ENCODE peak calls at places on chromosome 2, in seven cellular contexts. C, K, N, D, U, B and E are unnamed samples.

GRCh38 chr2:9630001-9630749 is 622 bp downstream of the YWHAQ start:
- DNase-seq in U (peak; percentile 78), C (peak; percentile 92), K (peak; percentile 89), B (peak; percentile 82), N (no peak), D (peak; percentile 54), E (peak; percentile 58)

GRCh38 chr2:223563462-223563861 is 38.7 kb downstream of the SCG2 start:
- DNase-seq in B (no peak), K (no peak), C (no peak), D (no peak), U (peak; percentile 73), N (peak; percentile 99), E (no peak)

GRCh38 chr2:203934006-203934632 is 2.4 kb upstream of the ICOS start:
- DNase-seq in C (no peak), N (no peak), B (no peak), K (no peak), U (no peak), D (no peak), E (peak; percentile 49)

GRCh38 chr2:196481323-196481695 is 158.2 kb upstream of the CCDC150 start:
- DNase-seq in C (no peak), K (no peak), D (no peak), U (peak; percentile 48), N (no peak), B (no peak), E (no peak)

GRCh38 chr2:139031722-139032121 is 251.5 kb upstream of the NXPH2 start:
- DNase-seq in D (no peak), U (peak; percentile 20), B (no peak), N (no peak), K (no peak), C (peak; percentile 67), E (no peak)

GRCh38 chr2:158936978-158937377 is 31.5 kb upstream of the TANC1 start:
- DNase-seq in D (no peak), C (no peak), B (no peak), U (peak; percentile 92), K (no peak), N (no peak), E (no peak)

GRCh38 chr2:31113765-31114164 is 24.5 kb downstream of the GALNT14 start:
- DNase-seq in K (no peak), C (no peak), N (no peak), B (no peak), U (no peak), D (no peak), E (no peak)

GRCh38 chr2:233446121-233446520 is 91.8 kb downstream of the DGKD start:
- DNase-seq in U (no peak), D (no peak), N (no peak), C (no peak), B (peak; percentile 15), K (peak; percentile 36), E (no peak)

GRCh38 chr2:42859006-42859552 is 66.7 kb upstream of the HAAO start:
- DNase-seq in U (peak; percentile 88), D (peak; percentile 56), K (peak; percentile 91), N (peak; percentile 64), C (peak; percentile 92), B (peak; percentile 69), E (peak; percentile 47)

GRCh38 chr2:218858671-218859555 is 692 bp upstream of the WNT6 start:
- DNase-seq in D (no peak), U (no peak), K (no peak), B (no peak), C (peak; percentile 81), N (no peak), E (no peak)

GRCh38 chr2:53633441-53633840 is 134.2 kb upstream of the CHAC2 start:
- DNase-seq in K (no peak), D (no peak), U (peak; percentile 20), C (no peak), B (no peak), N (peak; percentile 39), E (no peak)

GRCh38 chr2:239234826-239235175 is 166.0 kb downstream of the HDAC4 start:
- DNase-seq in K (no peak), U (no peak), C (no peak), B (no peak), D (no peak), N (no peak), E (no peak)

GRCh38 chr2:48312126-48312525 is 217.8 kb upstream of the STON1 start:
- DNase-seq in C (no peak), B (no peak), K (no peak), D (no peak), N (peak; percentile 91), U (no peak), E (no peak)

GRCh38 chr2:141534671-141535359 is 596.0 kb downstream of the LRP1B start:
- DNase-seq in U (no peak), K (no peak), B (no peak), N (no peak), C (no peak), D (no peak), E (no peak)

GRCh38 chr2:42878581-42878980 is 86.2 kb upstream of the HAAO start:
- DNase-seq in D (no peak), U (no peak), K (peak; percentile 4), C (no peak), N (no peak), B (no peak), E (no peak)

GRCh38 chr2:1723397-1724042 is 20.8 kb downstream of the PXDN start:
- DNase-seq in D (no peak), C (no peak), U (no peak), K (no peak), N (peak; percentile 4), B (no peak), E (no peak)

GRCh38 chr2:177283871-177284270 is 19.3 kb upstream of the NFE2L2 start:
- DNase-seq in B (no peak), N (no peak), C (no peak), D (no peak), U (no peak), K (no peak), E (no peak)

GRCh38 chr2:101469863-101470262 is 5.0 kb downstream of the RFX8 start:
- DNase-seq in D (no peak), N (no peak), K (no peak), C (no peak), U (no peak), B (no peak), E (no peak)

GRCh38 chr2:184597571-184597980 is 753 bp upstream of the ZNF804A start:
- DNase-seq in D (no peak), U (peak; percentile 43), K (peak; percentile 60), N (no peak), B (peak; percentile 68), C (peak; percentile 75), E (no peak)
- H3K27ac ChIP-seq in D (no peak overlapping the region), U (no peak overlapping the region), K (peak overlapping the region; percentile 72), N (no peak overlapping the region), B (peak overlapping the region; percentile 98), C (peak overlapping the region; percentile 14), E (no peak overlapping the region)

DNA sequence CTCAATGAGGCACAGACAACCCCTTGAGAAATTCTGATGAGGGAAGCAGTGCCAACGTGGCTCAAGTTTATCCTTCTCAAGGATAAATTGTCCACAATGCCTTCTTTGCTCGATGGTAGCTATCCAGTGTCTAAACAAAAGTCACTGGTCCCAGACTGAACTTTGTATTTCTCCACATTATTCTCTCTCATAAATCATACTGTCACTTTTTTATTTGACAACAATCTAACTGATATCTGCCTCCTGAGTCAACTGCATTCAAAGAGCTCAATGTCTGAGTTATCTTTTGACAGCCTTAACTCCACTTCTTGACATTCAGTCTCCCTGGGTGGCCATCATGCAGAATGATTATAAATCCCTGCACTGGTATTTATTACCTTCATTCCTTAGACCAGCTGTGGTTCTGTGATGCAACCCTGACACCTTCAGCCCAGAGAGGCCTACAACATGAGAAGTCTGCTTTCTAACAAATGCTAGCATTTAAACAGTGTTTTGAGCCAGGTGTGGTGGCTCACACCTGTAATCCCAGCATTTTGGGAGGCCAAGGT is 38.2 kb downstream of the IMMT start:
- DNase-seq in U (no peak), N (no peak), D (no peak), K (no peak), B (no peak), C (no peak), E (no peak)
- H3K36me3 ChIP-seq in U (peaks cover 47% of the 10 kb centered on the region), N (peaks cover 27% of the 10 kb centered on the region), D (peaks cover 37% of the 10 kb centered on the region), K (no peaks in the 10 kb centered on the region), B (peaks cover 74% of the 10 kb centered on the region), C (peaks cover 77% of the 10 kb centered on the region), E (peaks cover 21% of the 10 kb centered on the region)

GRCh38 chr2:189057316-189057715 is 83.1 kb downstream of the COL3A1 start:
- DNase-seq in N (no peak), D (no peak), B (no peak), U (no peak), C (no peak), K (no peak), E (no peak)
- H3K27ac ChIP-seq in N (no peak overlapping the region), D (no peak overlapping the region), B (no peak overlapping the region), U (no peak overlapping the region), C (no peak overlapping the region), K (no peak overlapping the region), E (no peak overlapping the region)

DNA sequence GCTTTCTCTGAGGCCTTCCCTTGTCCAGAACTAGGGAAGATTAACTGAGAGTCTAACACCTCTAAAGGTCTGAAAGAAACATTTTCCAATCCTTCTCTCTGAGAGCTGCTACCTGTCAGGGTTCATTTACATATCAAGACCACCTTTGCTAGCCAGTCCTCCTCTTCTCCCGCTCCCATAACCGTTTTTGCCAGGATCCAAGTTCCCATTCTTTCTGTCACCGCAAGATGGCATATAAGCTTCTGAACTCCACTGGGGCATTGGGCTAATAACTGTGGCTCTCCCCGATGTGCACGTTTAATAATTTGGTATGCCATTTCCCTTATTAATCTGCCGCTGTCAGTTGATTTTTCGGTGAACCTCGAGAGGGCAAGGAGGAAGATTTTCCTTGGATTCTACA is 510.3 kb upstream of the CNTNAP5 start:
- DNase-seq in U (no peak), N (peak; percentile 34), D (no peak), B (no peak), K (no peak), C (peak; percentile 49), E (no peak)
- H3K36me3 ChIP-seq in U (no peaks in the 10 kb centered on the region), N (no peaks in the 10 kb centered on the region), D (no peaks in the 10 kb centered on the region), B (no peaks in the 10 kb centered on the region), K (no peaks in the 10 kb centered on the region), C (no peaks in the 10 kb centered on the region), E (no peaks in the 10 kb centered on the region)